ENCODE peak calls at places on chromosome 22, in four cellular contexts. One of them, this sample, is unnamed.

GRCh38 chr22:41286639-41287091 is 678 bp upstream of the RANGAP1 start:
- DNase-seq in spleen: peak; percentile 83
- DNase-seq in H1: no peak
- DNase-seq in transverse colon: no peak
- DNase-seq in this sample: no peak

GRCh38 chr22:41411021-41411851 is 29.5 kb downstream of the TEF start:
- DNase-seq in spleen: no peak
- DNase-seq in H1: no peak
- DNase-seq in transverse colon: no peak
- DNase-seq in this sample: no peak

GRCh38 chr22:42320463-42321416 is 50.3 kb upstream of the TCF20 start:
- DNase-seq in spleen: no peak
- DNase-seq in H1: no peak
- DNase-seq in transverse colon: peak; percentile 58
- DNase-seq in this sample: no peak

GRCh38 chr22:47304854-47305253 is 542.4 kb downstream of the TBC1D22A start:
- DNase-seq in spleen: no peak
- DNase-seq in H1: no peak
- DNase-seq in transverse colon: no peak
- DNase-seq in this sample: no peak

GRCh38 chr22:48157676-48158075 is 1395.2 kb downstream of the TBC1D22A start:
- DNase-seq in spleen: no peak
- DNase-seq in H1: no peak
- DNase-seq in transverse colon: no peak
- DNase-seq in this sample: no peak

GRCh38 chr22:43381693-43382092 is 30.1 kb upstream of the MPPED1 start:
- DNase-seq in spleen: no peak
- DNase-seq in H1: no peak
- DNase-seq in transverse colon: peak; percentile 15
- DNase-seq in this sample: no peak

GRCh38 chr22:21450858-21451331 is 16.3 kb upstream of the TMEM191C start:
- DNase-seq in spleen: peak; percentile 25
- DNase-seq in H1: no peak
- DNase-seq in transverse colon: no peak
- DNase-seq in this sample: no peak

GRCh38 chr22:32411388-32411787 is 659 bp downstream of the RTCB start:
- DNase-seq in spleen: no peak
- DNase-seq in H1: no peak
- DNase-seq in transverse colon: peak; percentile 9
- DNase-seq in this sample: no peak

GRCh38 chr22:49203863-49204598 is 623.6 kb downstream of the BRD1 start:
- DNase-seq in spleen: peak; percentile 64
- DNase-seq in H1: no peak
- DNase-seq in transverse colon: no peak
- DNase-seq in this sample: no peak

GRCh38 chr22:24146190-24146616 is 35.1 kb upstream of the SUSD2 start:
- DNase-seq in spleen: peak; percentile 92
- DNase-seq in H1: no peak
- DNase-seq in transverse colon: peak; percentile 84
- DNase-seq in this sample: peak; percentile 66

GRCh38 chr22:44807915-44808690 is 55.7 kb downstream of the ARHGAP8 start:
- DNase-seq in spleen: no peak
- DNase-seq in H1: no peak
- DNase-seq in transverse colon: no peak
- DNase-seq in this sample: no peak

GRCh38 chr22:48884292-48884691 is 943.4 kb downstream of the BRD1 start:
- DNase-seq in spleen: peak; percentile 39
- DNase-seq in H1: no peak
- DNase-seq in transverse colon: no peak
- DNase-seq in this sample: no peak

DNA sequence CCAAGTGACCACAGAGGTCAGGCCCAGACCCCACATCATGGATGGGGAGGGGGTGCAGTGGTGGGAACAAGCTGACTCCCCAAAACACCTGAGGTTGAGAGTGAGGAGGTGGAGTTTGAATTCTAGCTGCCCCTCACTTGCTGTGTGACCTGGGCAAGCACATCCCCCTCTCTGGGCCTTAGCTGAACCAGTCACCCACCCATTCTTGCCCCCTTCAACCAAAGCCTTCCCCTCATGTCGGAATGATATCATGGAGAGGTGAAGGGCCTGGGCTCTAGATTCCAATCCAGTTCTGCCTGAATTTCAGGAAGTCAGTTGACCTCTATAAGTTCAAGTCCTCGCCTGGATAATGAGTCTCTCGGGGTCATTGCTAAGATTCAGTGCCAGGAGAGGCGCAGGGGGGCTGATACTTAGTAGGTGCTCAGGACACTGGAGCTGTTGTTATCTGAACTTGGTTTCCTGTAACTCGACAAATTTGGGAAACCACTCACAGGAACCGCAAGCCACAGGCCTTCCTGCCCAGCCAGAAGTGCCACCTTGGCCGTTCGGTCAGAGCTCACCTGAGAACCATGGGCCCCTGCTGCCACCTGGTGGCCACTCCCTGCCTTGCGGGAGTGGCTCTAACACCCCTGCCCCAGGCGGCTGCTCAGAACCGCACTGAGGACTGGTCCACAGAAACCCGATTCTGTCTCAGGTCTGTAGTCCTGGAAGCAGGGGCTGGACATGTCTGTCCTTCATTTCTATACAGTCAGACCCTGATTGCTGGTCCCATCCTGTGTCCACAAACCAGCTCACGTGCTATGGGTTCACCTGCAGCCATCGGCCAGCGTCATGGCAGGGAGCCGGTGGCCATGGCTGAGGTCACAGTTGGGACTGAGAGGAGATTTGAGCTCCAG is 6.9 kb downstream of the CDC42EP1 start:
- DNase-seq in spleen: peak; percentile 98
- DNase-seq in H1: no peak
- DNase-seq in transverse colon: peak; percentile 95
- DNase-seq in this sample: peak; percentile 97
- TF ChIP-seq POLR2AphosphoS5 in spleen: peak; percentile 75
- TF ChIP-seq POLR2AphosphoS5 in H1: no peak
- TF ChIP-seq POLR2AphosphoS5 in transverse colon: peak; percentile 9
- TF ChIP-seq POLR2AphosphoS5 in this sample: no peak

GRCh38 chr22:50445071-50445879 is 29.6 kb downstream of the SBF1 start:
- DNase-seq in spleen: no peak
- DNase-seq in H1: no peak
- DNase-seq in transverse colon: no peak
- DNase-seq in this sample: no peak

GRCh38 chr22:50443801-50444625 is 30.8 kb downstream of the SBF1 start:
- DNase-seq in spleen: no peak
- DNase-seq in H1: no peak
- DNase-seq in transverse colon: no peak
- DNase-seq in this sample: no peak

GRCh38 chr22:50441428-50441993 is 33.3 kb downstream of the SBF1 start:
- DNase-seq in spleen: no peak
- DNase-seq in H1: no peak
- DNase-seq in transverse colon: no peak
- DNase-seq in this sample: no peak

GRCh38 chr22:50444663-50445062 is 30.2 kb downstream of the SBF1 start:
- DNase-seq in spleen: no peak
- DNase-seq in H1: no peak
- DNase-seq in transverse colon: peak; percentile 62
- DNase-seq in this sample: no peak

DNA sequence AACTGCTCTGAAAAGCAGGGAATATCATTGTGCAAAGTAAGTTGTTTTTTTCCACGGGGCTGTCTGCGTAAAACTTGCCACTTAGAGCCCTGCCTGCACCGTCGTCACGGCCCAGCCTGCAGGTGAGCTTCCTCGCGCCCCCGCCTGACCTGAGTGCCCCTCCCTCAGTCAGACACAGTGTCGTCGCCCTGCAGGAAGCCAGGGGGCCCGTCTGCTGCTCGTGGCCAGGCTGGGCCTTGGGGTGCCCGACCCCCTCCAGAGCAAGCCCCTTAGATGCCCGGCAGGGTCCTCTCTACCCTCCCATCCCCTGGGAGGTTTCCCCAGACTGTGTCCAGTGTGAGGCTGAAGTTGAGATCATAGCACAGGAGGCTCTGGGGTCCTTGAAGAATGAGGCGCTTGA is 31.6 kb downstream of the SBF1 start:
- DNase-seq in spleen: no peak
- DNase-seq in H1: no peak
- DNase-seq in transverse colon: no peak
- DNase-seq in this sample: no peak
- TF ChIP-seq POLR2AphosphoS5 in spleen: peak; percentile 83
- TF ChIP-seq POLR2AphosphoS5 in H1: no peak
- TF ChIP-seq POLR2AphosphoS5 in transverse colon: no peak
- TF ChIP-seq POLR2AphosphoS5 in this sample: no peak

GRCh38 chr22:29146101-29146560 is 59.6 kb upstream of the EMID1 start:
- DNase-seq in spleen: peak; percentile 67
- DNase-seq in H1: no peak
- DNase-seq in transverse colon: no peak
- DNase-seq in this sample: no peak
- TF ChIP-seq POLR2AphosphoS5 in spleen: no peak
- TF ChIP-seq POLR2AphosphoS5 in H1: no peak
- TF ChIP-seq POLR2AphosphoS5 in transverse colon: no peak
- TF ChIP-seq POLR2AphosphoS5 in this sample: no peak

GRCh38 chr22:31343235-31344191 is 2.6 kb downstream of the PATZ1 start:
- DNase-seq in spleen: peak; percentile 76
- DNase-seq in H1: peak; percentile 68
- DNase-seq in transverse colon: peak; percentile 81
- DNase-seq in this sample: no peak
- TF ChIP-seq POLR2AphosphoS5 in spleen: peak; percentile 2
- TF ChIP-seq POLR2AphosphoS5 in H1: no peak
- TF ChIP-seq POLR2AphosphoS5 in transverse colon: peak; percentile 38
- TF ChIP-seq POLR2AphosphoS5 in this sample: peak; percentile 50

DNA sequence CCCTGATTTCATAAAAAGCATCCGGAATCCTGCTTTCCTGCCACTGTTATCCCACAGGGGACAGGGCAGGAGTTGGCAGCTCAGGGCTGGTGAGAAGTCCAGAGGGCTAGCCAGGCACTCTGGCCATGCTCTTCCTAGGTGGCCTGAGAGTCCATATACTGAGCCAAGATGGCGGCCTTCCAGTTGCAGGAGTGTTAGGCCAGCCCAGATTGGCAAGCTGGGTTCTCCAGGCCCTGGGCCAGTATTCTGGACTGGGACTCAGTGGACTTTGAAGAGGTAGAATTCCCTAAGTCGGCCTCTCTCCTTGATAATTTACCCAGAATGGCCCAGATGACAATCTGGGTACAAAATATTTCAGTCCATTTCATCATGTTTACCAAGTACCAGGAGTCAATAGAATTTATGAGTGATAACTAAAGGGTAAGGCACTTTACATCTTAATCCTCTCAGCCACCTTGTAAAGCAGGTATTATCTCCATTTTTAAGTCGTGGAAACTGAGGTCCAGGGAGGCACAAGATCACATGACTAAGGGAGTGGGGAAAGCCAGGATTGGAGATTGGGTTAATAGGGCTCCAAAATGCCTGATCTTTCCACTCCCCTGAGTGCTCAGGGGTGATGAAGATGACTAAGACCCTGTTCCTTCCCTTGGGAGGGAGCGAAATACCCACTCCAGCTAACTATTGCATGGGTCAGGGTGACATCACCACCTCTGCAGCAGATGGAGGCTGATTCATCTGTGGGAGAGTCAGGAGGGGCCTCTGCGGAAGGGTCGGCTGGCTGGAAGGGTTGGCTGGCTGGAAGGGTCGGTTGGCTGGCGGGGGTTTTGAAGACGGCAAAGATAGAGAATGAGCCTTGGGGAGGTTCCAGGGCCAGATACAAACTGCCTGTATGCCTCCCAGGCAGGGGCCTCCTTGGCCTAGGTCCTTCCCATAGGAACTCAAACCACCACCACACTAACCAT is 1.2 kb upstream of the MICALL1 start:
- DNase-seq in spleen: no peak
- DNase-seq in H1: no peak
- DNase-seq in transverse colon: peak; percentile 33
- DNase-seq in this sample: no peak
- TF ChIP-seq POLR2AphosphoS5 in spleen: no peak
- TF ChIP-seq POLR2AphosphoS5 in H1: no peak
- TF ChIP-seq POLR2AphosphoS5 in transverse colon: no peak
- TF ChIP-seq POLR2AphosphoS5 in this sample: no peak

GRCh38 chr22:17962168-17962567 is 62.2 kb downstream of the MICAL3 start:
- DNase-seq in spleen: no peak
- DNase-seq in H1: no peak
- DNase-seq in transverse colon: no peak
- DNase-seq in this sample: no peak

GRCh38 chr22:17963015-17963414 is 61.3 kb downstream of the MICAL3 start:
- DNase-seq in spleen: peak; percentile 22
- DNase-seq in H1: no peak
- DNase-seq in transverse colon: no peak
- DNase-seq in this sample: no peak

GRCh38 chr22:17964153-17964552 is 60.2 kb downstream of the MICAL3 start:
- DNase-seq in spleen: peak; percentile 60
- DNase-seq in H1: no peak
- DNase-seq in transverse colon: no peak
- DNase-seq in this sample: no peak

GRCh38 chr22:17960695-17961442 is 63.5 kb downstream of the MICAL3 start:
- DNase-seq in spleen: peak; percentile 47
- DNase-seq in H1: no peak
- DNase-seq in transverse colon: no peak
- DNase-seq in this sample: no peak

GRCh38 chr22:17961443-17961729 is 63.0 kb downstream of the MICAL3 start:
- DNase-seq in spleen: peak; percentile 54
- DNase-seq in H1: no peak
- DNase-seq in transverse colon: no peak
- DNase-seq in this sample: no peak
- TF ChIP-seq POLR2AphosphoS5 in spleen: no peak
- TF ChIP-seq POLR2AphosphoS5 in H1: no peak
- TF ChIP-seq POLR2AphosphoS5 in transverse colon: no peak
- TF ChIP-seq POLR2AphosphoS5 in this sample: no peak

GRCh38 chr22:46036558-46037408 is 59.8 kb upstream of the WNT7B start:
- DNase-seq in spleen: peak; percentile 86
- DNase-seq in H1: no peak
- DNase-seq in transverse colon: peak; percentile 59
- DNase-seq in this sample: no peak
- TF ChIP-seq POLR2AphosphoS5 in spleen: no peak
- TF ChIP-seq POLR2AphosphoS5 in H1: no peak
- TF ChIP-seq POLR2AphosphoS5 in transverse colon: no peak
- TF ChIP-seq POLR2AphosphoS5 in this sample: no peak

DNA sequence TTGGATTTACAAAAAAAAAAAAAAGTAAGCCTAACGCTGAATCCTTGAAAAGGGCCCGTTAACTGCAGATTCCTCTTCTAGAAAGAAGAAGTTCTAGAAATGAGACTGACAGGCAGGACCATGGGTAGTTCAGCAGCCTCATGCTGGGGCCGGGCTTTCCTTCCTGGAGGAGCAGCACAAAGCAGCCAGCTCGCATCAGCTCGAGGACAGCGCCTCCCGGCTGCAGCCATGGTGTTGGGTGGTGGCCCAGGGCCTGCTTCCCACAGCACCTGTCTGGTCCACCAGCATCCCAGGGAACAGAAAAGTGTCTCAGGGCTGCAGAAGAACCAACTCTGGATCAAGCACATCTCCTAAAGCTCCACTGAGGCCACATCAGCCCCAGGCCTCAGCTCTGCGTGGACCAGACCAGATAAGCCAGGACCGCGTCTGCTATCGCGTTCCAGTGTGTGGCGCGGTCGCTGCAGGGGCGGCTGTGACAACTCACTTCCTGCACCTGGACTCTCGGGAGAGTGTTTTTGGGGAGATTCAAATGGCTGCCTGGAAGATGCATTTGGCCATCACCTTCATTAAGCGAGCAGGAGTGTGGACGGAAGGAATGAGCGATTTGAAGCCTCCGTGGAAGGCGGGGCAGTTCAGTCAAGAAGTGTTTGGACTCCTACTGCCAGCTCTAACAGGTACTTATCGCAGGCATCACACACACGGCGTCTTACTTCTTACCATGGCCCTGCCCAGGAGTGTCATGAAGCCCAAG is 53.5 kb downstream of the MYH9 start:
- DNase-seq in spleen: peak; percentile 88
- DNase-seq in H1: no peak
- DNase-seq in transverse colon: peak; percentile 52
- DNase-seq in this sample: no peak
- TF ChIP-seq POLR2AphosphoS5 in spleen: peak; percentile 84
- TF ChIP-seq POLR2AphosphoS5 in H1: no peak
- TF ChIP-seq POLR2AphosphoS5 in transverse colon: peak; percentile 22
- TF ChIP-seq POLR2AphosphoS5 in this sample: no peak

This sample was measured in GM12891.